ENCODE peak calls at places on chromosome 17, in four cellular contexts. Q is AG04450, E is choroid plexus epithelial cell, M is lower leg skin. B is an unnamed sample.

GRCh38 chr17:40793800-40794199 is 6.0 kb downstream of the KRT28 start:
- DNase-seq in Q (no peak), E (no peak), M (no peak), B (no peak)

GRCh38 chr17:46770439-46770817 is 48.1 kb downstream of the WNT3 start:
- DNase-seq in Q (no peak), E (no peak), M (no peak), B (no peak)

GRCh38 chr17:61047517-61047916 is 352.1 kb upstream of the TBX2 start:
- DNase-seq in Q (no peak), E (no peak), M (no peak), B (no peak)

GRCh38 chr17:63697341-63698286 is 2.3 kb downstream of the LIMD2 start:
- DNase-seq in Q (no peak), E (peak; percentile 47), M (peak; percentile 86), B (peak; percentile 47)

GRCh38 chr17:82551779-82552457 is 32.4 kb downstream of the FOXK2 start:
- DNase-seq in Q (peak; percentile 37), E (peak; percentile 78), M (peak; percentile 93), B (peak; percentile 79)

GRCh38 chr17:7220593-7221280 is 999 bp downstream of the ACADVL start:
- DNase-seq in Q (no peak), E (peak; percentile 77), M (no peak), B (peak; percentile 69)

GRCh38 chr17:83119987-83120864 is 40.8 kb downstream of the METRNL start:
- DNase-seq in Q (no peak), E (no peak), M (no peak), B (no peak)

GRCh38 chr17:81906476-81907218 is 4.6 kb downstream of the PCYT2 start:
- DNase-seq in Q (no peak), E (no peak), M (no peak), B (no peak)

GRCh38 chr17:65061621-65062020 is 5.1 kb upstream of the GNA13 start:
- DNase-seq in Q (no peak), E (no peak), M (no peak), B (no peak)

DNA sequence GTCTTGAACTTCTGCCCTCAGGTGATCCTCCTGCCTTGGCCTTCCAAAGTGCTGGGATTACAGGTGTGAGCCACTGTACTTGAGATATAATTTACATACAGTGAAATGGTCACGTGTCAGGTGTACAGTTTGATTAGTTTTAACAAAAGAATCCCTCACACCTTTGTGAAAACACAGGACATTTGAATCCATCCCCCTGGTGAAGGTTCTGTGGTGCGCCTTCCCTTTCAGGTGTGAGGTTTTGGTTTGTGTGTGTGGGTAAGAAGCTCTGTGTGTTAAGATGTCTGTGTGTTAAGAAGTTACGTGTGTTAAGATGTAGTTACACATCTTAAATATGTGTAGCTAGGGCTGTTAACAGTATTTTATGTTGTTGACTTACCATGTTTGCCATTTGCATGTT is 4.4 kb downstream of the SEC14L1 start:
- DNase-seq in Q (no peak), E (no peak), M (no peak), B (no peak)
- H3K4me3 ChIP-seq in Q (no peak overlapping the region), E (no peak overlapping the region), M (no peak overlapping the region), B (peak overlapping the region; percentile 11)

DNA sequence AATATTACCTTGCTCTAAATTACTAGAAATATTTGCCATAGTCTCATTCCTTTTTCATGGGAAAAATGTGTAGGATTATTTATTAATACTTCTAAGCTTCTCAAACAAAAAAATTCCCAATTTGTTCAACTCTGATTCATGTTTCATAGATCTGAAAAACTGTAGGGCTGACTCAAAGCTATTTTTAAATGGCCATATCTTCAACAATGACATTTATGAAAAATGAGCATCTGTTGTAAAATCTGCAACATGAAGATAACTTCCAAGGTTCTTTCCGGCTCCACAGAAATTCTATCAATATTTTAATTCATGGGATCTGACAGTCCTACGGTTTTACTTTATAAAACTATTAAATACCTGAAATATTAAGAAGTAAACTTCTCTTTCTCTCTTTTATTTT is 192.7 kb upstream of the KCNJ16 start:
- DNase-seq in Q (no peak), E (no peak), M (no peak), B (no peak)
- TF ChIP-seq CTCF in Q (no peak), E (no peak), M (no peak), B (no peak)

DNA sequence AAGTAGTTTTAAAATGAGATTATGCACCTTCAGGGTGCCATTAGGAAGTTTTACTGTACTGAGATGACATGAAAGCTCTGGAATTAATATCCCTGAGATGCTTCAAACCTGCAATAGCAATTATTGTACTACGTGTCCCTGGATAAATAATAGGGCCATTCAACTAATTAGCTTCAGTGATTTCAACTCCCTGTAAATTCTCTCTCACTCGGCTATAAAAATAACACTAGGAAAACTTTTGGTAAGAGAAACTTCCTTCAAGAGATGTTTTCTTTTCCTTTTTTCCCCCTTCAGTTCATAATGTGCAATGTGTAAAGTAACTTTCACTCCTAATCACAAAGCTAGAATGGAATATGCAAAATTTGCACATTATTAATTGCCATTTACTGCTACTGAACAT is 146.4 kb downstream of the SNX11 start:
- DNase-seq in Q (no peak), E (no peak), M (no peak), B (no peak)
- H3K4me3 ChIP-seq in Q (no peak overlapping the region), E (no peak overlapping the region), M (no peak overlapping the region), B (no peak overlapping the region)

DNA sequence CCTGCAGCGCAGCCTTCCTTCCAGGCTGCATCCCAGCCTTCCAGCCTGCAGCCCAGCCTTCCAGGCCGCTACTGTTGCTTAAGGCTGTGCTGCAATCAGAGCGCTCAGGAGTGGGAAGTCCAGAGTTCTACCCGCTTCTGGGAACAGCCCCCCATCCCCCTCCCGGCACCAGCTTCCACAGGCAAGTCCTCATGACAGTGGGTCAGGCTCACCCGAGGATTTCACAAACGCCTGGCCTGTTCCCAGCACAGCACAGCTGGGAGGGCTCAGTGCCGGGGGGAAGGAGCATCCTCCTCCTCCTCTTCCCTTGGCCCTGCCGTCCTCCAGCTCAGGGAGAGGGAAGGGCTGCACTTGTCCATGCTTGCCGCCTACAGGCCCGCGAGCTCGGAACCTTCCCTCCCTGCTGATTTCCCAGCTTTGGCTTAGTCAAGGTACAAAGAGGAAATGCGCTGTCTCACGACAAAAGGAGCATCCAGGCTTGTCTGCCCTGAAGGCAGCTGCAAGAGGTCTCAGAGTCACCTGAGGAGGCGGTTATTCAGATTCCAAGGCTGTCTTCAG is 8.3 kb downstream of the SOCS3 start:
- DNase-seq in Q (peak; percentile 99), E (peak; percentile 99), M (peak; percentile 99), B (peak; percentile 100)
- TF ChIP-seq CTCF in Q (peak; percentile 28), E (peak; percentile 39), M (peak; percentile 10), B (peak; percentile 17)

GRCh38 chr17:56832446-56832845 is 1.3 kb downstream of the C17orf67 start:
- DNase-seq in Q (no peak), E (no peak), M (no peak), B (no peak)
- H3K4me3 ChIP-seq in Q (peak overlapping the region; percentile 89), E (no peak overlapping the region), M (no peak overlapping the region), B (peak overlapping the region; percentile 79)

GRCh38 chr17:66290097-66290722 is 12.2 kb upstream of the PRKCA start:
- DNase-seq in Q (no peak), E (no peak), M (no peak), B (no peak)
- TF ChIP-seq CTCF in Q (no peak), E (peak; percentile 44), M (no peak), B (peak; percentile 10)

GRCh38 chr17:69117855-69118758 is 23.6 kb downstream of the ABCA6 start:
- DNase-seq in Q (no peak), E (no peak), M (no peak), B (no peak)
- H3K4me3 ChIP-seq in Q (no peak overlapping the region), E (no peak overlapping the region), M (no peak overlapping the region), B (no peak overlapping the region)

DNA sequence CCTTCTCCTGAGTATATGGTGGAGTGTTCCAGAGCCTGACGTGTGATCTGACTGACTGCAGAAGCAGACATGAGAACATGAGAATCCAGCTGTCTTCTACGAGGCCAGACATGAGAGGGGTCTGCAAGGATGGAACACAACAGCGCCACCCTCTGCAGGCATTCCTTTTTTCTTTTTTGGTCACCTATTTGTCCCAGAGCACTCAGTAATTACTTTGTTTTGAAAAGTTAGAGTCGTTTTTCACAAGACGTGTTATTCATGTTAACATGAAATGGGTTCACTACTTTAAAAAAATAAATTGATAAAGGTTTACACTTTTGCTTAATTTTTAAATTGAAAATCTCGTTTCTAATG is 43.8 kb upstream of the ATP2A3 start:
- DNase-seq in Q (no peak), E (peak; percentile 22), M (no peak), B (no peak)
- TF ChIP-seq CTCF in Q (peak; percentile 27), E (peak; percentile 39), M (no peak), B (peak; percentile 3)